ENCODE peak calls at places on chromosomes 3 and 15, in five cellular contexts. S, C, J, V and I are unnamed samples.

GRCh38 chr15:33098082-33099058 is 96.1 kb downstream of the FMN1 start:
- DNase-seq in V (no peak), J (no peak), C (no peak), S (no peak), I (no peak)

GRCh38 chr15:58444658-58445332 is 13.0 kb downstream of the LIPC start:
- DNase-seq in V (no peak), C (no peak), J (no peak), S (no peak), I (no peak)

GRCh38 chr3:81581966-81582599 is 179.4 kb downstream of the GBE1 start:
- DNase-seq in C (peak), J (peak), V (peak), S (peak), I (no peak)

GRCh38 chr3:143977326-143978262 is 6.0 kb downstream of the DIPK2A start:
- DNase-seq in V (peak), C (no peak), J (no peak), S (no peak), I (no peak)

GRCh38 chr3:29486087-29486486 is 205.2 kb downstream of the RBMS3 start:
- DNase-seq in S (no peak), V (no peak), C (peak), J (no peak), I (peak)

GRCh38 chr3:36926292-36926897 is 18.5 kb downstream of the TRANK1 start:
- DNase-seq in J (no peak), V (no peak), C (no peak), S (no peak), I (no peak)

GRCh38 chr15:75156306-75157215 is 45.1 kb upstream of the C15orf39 start:
- DNase-seq in C (no peak), S (no peak), J (no peak), V (no peak), I (peak)

GRCh38 chr3:5809811-5810210 is 622.3 kb downstream of the EDEM1 start:
- DNase-seq in C (no peak), S (no peak), J (no peak), V (no peak), I (no peak)

GRCh38 chr15:75025102-75025501 is 1.7 kb downstream of the PPCDC start:
- DNase-seq in V (no peak), C (no peak), J (no peak), S (no peak), I (no peak)

GRCh38 chr15:64850778-64851502 is 9.2 kb downstream of the PLEKHO2 start:
- DNase-seq in J (no peak), V (no peak), C (no peak), S (no peak), I (no peak)

GRCh38 chr15:91559066-91559465 is 294.4 kb upstream of the SLCO3A1 start:
- DNase-seq in C (no peak), S (peak), V (no peak), J (no peak), I (no peak)

GRCh38 chr15:34773916-34774315 is 19.1 kb upstream of the GJD2 start:
- DNase-seq in V (no peak), S (no peak), J (no peak), C (no peak), I (no peak)
- TF ChIP-seq REST in V (no peak), S (no peak), J (no peak), C (no peak), I (no peak)

GRCh38 chr15:99477745-99478525 is 87.8 kb upstream of the MEF2A start:
- DNase-seq in J (no peak), V (no peak), C (no peak), S (no peak), I (no peak)
- TF ChIP-seq CHD2 in J (no peak), V (no peak), C (no peak), S (no peak), I (no peak)

GRCh38 chr3:110568246-110568645 is 503.4 kb upstream of the NECTIN3 start:
- DNase-seq in S (no peak), V (no peak), J (no peak), C (no peak), I (peak)
- TF ChIP-seq REST in S (no peak), V (no peak), J (no peak), C (no peak), I (no peak)

GRCh38 chr15:52019394-52020252 is 604 bp downstream of the MAPK6 start:
- DNase-seq in S (peak), C (no peak), J (peak), V (peak), I (peak)
- TF ChIP-seq CHD2 in S (no peak), C (peak), J (no peak), V (no peak), I (no peak)

GRCh38 chr15:60973637-60974415 is 255.3 kb downstream of the RORA start:
- DNase-seq in V (no peak), S (no peak), J (no peak), C (no peak), I (no peak)
- TF ChIP-seq REST in V (no peak), S (no peak), J (no peak), C (no peak), I (no peak)

GRCh38 chr3:117875887-117876286 is 1158.8 kb downstream of the IGSF11 start:
- DNase-seq in V (no peak), C (no peak), S (no peak), J (no peak), I (no peak)

GRCh38 chr3:117874904-117875874 is 1159.5 kb downstream of the IGSF11 start:
- DNase-seq in J (no peak), C (no peak), S (no peak), V (no peak), I (no peak)

GRCh38 chr3:117871934-117872333 is 1162.4 kb downstream of the TUSC7 start:
- DNase-seq in C (no peak), J (no peak), S (no peak), V (no peak), I (no peak)

GRCh38 chr3:117874028-117874765 is 1160.4 kb downstream of the IGSF11 start:
- DNase-seq in C (no peak), S (no peak), J (no peak), V (no peak), I (no peak)

DNA sequence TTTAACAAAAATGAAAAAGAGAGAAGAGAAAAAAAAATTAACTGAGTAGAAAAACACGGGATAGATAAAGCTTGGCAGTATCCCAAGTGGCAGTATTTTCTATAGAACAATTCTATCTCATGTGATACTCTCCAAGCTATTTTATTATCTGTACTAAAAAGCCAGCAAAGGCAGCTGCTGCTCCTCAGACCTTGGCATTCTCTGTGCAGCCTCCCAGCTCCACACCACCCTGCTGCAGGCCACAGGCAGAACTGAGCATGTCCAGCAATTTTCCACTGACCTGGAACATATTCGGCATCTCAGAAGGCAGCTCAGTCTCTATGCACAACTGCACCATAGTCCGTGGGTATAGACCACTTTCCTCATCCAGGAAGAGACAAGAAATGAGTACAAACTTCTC is 1161.4 kb downstream of the IGSF11 start:
- DNase-seq in C (no peak), V (no peak), J (peak), S (no peak), I (no peak)
- TF ChIP-seq CHD2 in C (no peak), V (no peak), J (peak), S (no peak), I (no peak)

GRCh38 chr3:27740854-27741253 is 18.7 kb upstream of the EOMES start:
- DNase-seq in S (no peak), V (no peak), J (no peak), C (no peak), I (no peak)
- TF ChIP-seq REST in S (no peak), V (no peak), J (no peak), C (no peak), I (no peak)

GRCh38 chr3:46624976-46625490 is 12.7 kb downstream of the FAM240A start:
- DNase-seq in J (no peak), S (no peak), C (no peak), V (no peak), I (no peak)

GRCh38 chr3:46628980-46629379 is 16.7 kb downstream of the FAM240A start:
- DNase-seq in S (no peak), V (no peak), C (no peak), J (no peak), I (no peak)

GRCh38 chr3:46627078-46627477 is 14.8 kb downstream of the FAM240A start:
- DNase-seq in S (no peak), C (no peak), V (no peak), J (no peak), I (no peak)

GRCh38 chr3:46624533-46624932 is 12.2 kb downstream of the FAM240A start:
- DNase-seq in J (no peak), C (no peak), S (no peak), V (no peak), I (no peak)

DNA sequence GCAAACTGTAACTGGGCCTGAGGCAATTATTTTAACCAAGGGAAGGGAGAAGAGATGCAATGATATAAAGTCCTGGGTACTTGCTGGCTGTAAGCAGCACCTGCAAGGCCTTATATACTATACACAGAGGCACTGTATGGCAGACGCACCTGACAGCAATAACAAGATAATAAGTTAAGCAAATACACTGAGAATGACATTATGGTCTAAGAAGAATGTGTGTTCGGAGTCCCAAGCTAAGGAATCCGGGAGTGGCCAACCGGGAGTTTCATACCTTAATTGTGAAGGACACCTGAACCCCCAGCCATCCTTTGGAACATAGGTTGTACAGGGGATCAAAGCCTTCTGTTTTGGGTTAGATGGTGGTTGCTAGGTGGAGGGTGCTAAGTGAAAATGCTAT is 13.7 kb downstream of the FAM240A start:
- DNase-seq in J (no peak), S (no peak), V (no peak), C (no peak), I (no peak)
- TF ChIP-seq CHD2 in J (no peak), S (no peak), V (no peak), C (no peak), I (no peak)

GRCh38 chr3:53354945-53355498 is 7.7 kb upstream of the DCP1A start:
- DNase-seq in V (peak), C (no peak), S (no peak), J (no peak), I (no peak)
- TF ChIP-seq REST in V (peak), C (no peak), S (no peak), J (no peak), I (no peak)